ENCODE peak calls at places on chromosomes 13 and 19, in six cellular contexts. A is K562, T is GM12878, D is GM23338, J is HCT116, Z is HepG2. S is an unnamed sample.
A peak's percentile ranks its signal among the peaks of the same experiment; 100 is the strongest.

GRCh38 chr13:72181661-72182060 is 314.7 kb upstream of the DACH1 start:
- DNase-seq in Z (no peak), T (no peak), J (no peak), D (no peak), A (no peak), S (no peak)

GRCh38 chr13:84096221-84096620 is 213.9 kb upstream of the SLITRK1 start:
- DNase-seq in D (no peak), A (no peak), Z (no peak), J (no peak), T (no peak), S (no peak)

GRCh38 chr19:1967087-1967608 is 26.2 kb downstream of the CSNK1G2 start:
- DNase-seq in J (no peak), T (no peak), D (no peak), Z (no peak), A (no peak), S (no peak)

GRCh38 chr19:1417145-1417544 is 9.8 kb downstream of the DAZAP1 start:
- DNase-seq in A (no peak), T (no peak), Z (no peak), D (no peak), J (no peak), S (no peak)

GRCh38 chr19:45171211-45171623 is 6.8 kb downstream of the TRAPPC6A start:
- DNase-seq in J (no peak), A (peak; percentile 54), Z (no peak), T (no peak), D (no peak), S (no peak)

GRCh38 chr19:2327773-2328400 is 499 bp downstream of the LSM7 start:
- DNase-seq in T (peak; percentile 86), J (peak; percentile 61), A (peak; percentile 64), Z (peak; percentile 32), D (peak; percentile 82), S (peak; percentile 63)

GRCh38 chr13:106513025-106513424 is 22.4 kb downstream of the EFNB2 start:
- DNase-seq in A (no peak), D (no peak), T (no peak), J (no peak), Z (no peak), S (no peak)

GRCh38 chr19:41265376-41266153 is 1.4 kb downstream of the HNRNPUL1 start:
- DNase-seq in J (no peak), T (no peak), Z (peak; percentile 56), D (peak; percentile 11), A (peak; percentile 24), S (no peak)

GRCh38 chr19:5694167-5694951 is 4.3 kb downstream of the RPL36 start:
- DNase-seq in J (no peak), Z (no peak), D (no peak), A (no peak), T (no peak), S (no peak)

GRCh38 chr13:73325351-73326214 is 266.8 kb downstream of the KLF5 start:
- DNase-seq in T (no peak), D (no peak), J (no peak), Z (peak; percentile 34), A (no peak), S (no peak)

GRCh38 chr13:83499286-83499685 is 383.0 kb downstream of the SLITRK1 start:
- DNase-seq in Z (no peak), A (no peak), J (no peak), D (no peak), T (no peak), S (no peak)

GRCh38 chr19:49488046-49488862 is 846 bp downstream of the RPL13A start:
- DNase-seq in A (no peak), Z (no peak), T (no peak), D (no peak), J (no peak), S (no peak)

GRCh38 chr13:79281335-79281734 is 124.7 kb downstream of the RBM26 start:
- DNase-seq in T (no peak), J (no peak), A (no peak), Z (no peak), D (peak; percentile 95), S (no peak)

GRCh38 chr13:41453620-41454019 is 3.7 kb upstream of the RGCC start:
- DNase-seq in T (no peak), A (no peak), Z (no peak), J (no peak), D (no peak), S (no peak)

GRCh38 chr19:16876904-16877361 is 11.9 kb upstream of the F2RL3 start:
- DNase-seq in T (no peak), Z (no peak), J (no peak), D (no peak), A (no peak), S (no peak)

GRCh38 chr19:5157186-5157585 is 183.4 kb downstream of the PTPRS start:
- DNase-seq in Z (no peak), A (no peak), T (no peak), J (no peak), D (no peak), S (no peak)

GRCh38 chr19:42658148-42658547 is 63.4 kb upstream of the CEACAM8 start:
- DNase-seq in T (no peak), Z (no peak), A (no peak), D (no peak), J (no peak), S (no peak)

GRCh38 chr19:35045667-35046300 is 4.3 kb downstream of the HPN start:
- DNase-seq in D (peak; percentile 82), A (peak; percentile 76), J (no peak), Z (no peak), T (peak; percentile 16), S (no peak)

GRCh38 chr13:62653371-62653770 is 1237.7 kb upstream of the PCDH20 start:
- DNase-seq in A (no peak), T (no peak), Z (no peak), D (no peak), J (peak; percentile 7), S (no peak)

GRCh38 chr13:21675095-21676007 is 4.5 kb downstream of the FGF9 start:
- DNase-seq in D (peak; percentile 61), A (no peak), T (no peak), J (no peak), Z (no peak), S (no peak)

GRCh38 chr13:98664047-98664446 is 87.1 kb upstream of the STK24 start:
- DNase-seq in Z (no peak), J (peak; percentile 85), T (no peak), A (no peak), D (no peak), S (no peak)

GRCh38 chr19:38543807-38544568 is 73.8 kb downstream of the MAP4K1 start:
- DNase-seq in D (peak; percentile 72), A (peak; percentile 98), J (peak; percentile 87), Z (peak; percentile 79), T (peak; percentile 64), S (no peak)

GRCh38 chr19:57632987-57633831 is at the start of gene ZNF211:
- DNase-seq in A (peak; percentile 96), T (peak; percentile 82), J (peak; percentile 88), D (peak; percentile 98), Z (peak; percentile 92), S (peak; percentile 67)

GRCh38 chr13:44439615-44440014 is 66.0 kb downstream of the SERP2 start:
- DNase-seq in T (no peak), J (no peak), Z (no peak), A (no peak), D (no peak), S (no peak)

GRCh38 chr13:21538753-21539152 is 65.2 kb downstream of the MICU2 start:
- DNase-seq in D (no peak), A (no peak), Z (no peak), T (no peak), J (no peak), S (no peak)

GRCh38 chr13:99366075-99366987 is 59.1 kb upstream of the GPR183 start:
- DNase-seq in Z (no peak), T (peak; percentile 87), D (no peak), A (no peak), J (no peak), S (no peak)

DNA sequence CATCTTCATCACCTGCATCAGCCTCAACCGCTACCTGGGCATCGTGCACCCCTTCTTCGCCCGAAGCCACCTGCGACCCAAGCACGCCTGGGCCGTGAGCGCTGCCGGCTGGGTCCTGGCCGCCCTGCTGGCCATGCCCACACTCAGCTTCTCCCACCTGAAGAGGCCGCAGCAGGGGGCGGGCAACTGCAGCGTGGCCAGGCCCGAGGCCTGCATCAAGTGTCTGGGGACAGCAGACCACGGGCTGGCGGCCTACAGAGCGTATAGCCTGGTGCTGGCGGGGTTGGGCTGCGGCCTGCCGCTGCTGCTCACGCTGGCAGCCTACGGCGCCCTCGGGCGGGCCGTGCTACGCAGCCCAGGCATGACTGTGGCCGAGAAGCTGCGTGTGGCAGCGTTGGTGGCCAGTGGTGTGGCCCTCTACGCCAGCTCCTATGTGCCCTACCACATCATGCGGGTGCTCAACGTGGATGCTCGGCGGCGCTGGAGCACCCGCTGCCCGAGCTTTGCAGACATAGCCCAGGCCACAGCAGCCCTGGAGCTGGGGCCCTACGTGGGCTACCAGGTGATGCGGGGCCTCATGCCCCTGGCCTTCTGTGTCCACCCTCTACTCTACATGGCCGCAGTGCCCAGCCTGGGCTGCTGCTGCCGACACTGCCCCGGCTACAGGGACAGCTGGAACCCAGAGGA is 2.6 kb downstream of the P2RY11 start:
- DNase-seq in T (no peak), A (no peak), J (no peak), D (peak; percentile 46), Z (no peak), S (no peak)
- TF ChIP-seq POLR2AphosphoS5 in T (no peak), A (no peak), J (peak; percentile 14), D (no peak), Z (no peak), S (no peak)

GRCh38 chr19:7863971-7864718 is 10.0 kb downstream of the PRR36 start:
- DNase-seq in Z (no peak), A (no peak), T (no peak), D (no peak), J (no peak), S (no peak)
- TF ChIP-seq EZH2 in Z (no peak), A (no peak), T (no peak), D (no peak), J (no peak), S (no peak)

GRCh38 chr19:51749979-51750378 is 1.7 kb downstream of the FPR1 start:
- DNase-seq in T (no peak), J (no peak), Z (no peak), A (no peak), D (no peak), S (no peak)

GRCh38 chr19:51750381-51751124 is 1.1 kb downstream of the FPR1 start:
- DNase-seq in T (no peak), D (no peak), A (no peak), Z (no peak), J (no peak), S (no peak)

GRCh38 chr19:51754770-51755169 is 3.1 kb upstream of the FPR1 start:
- DNase-seq in A (no peak), Z (no peak), T (no peak), D (no peak), J (no peak), S (no peak)

GRCh38 chr19:51754106-51754505 is 2.4 kb upstream of the FPR1 start:
- DNase-seq in T (no peak), A (no peak), Z (no peak), D (no peak), J (no peak), S (no peak)

DNA sequence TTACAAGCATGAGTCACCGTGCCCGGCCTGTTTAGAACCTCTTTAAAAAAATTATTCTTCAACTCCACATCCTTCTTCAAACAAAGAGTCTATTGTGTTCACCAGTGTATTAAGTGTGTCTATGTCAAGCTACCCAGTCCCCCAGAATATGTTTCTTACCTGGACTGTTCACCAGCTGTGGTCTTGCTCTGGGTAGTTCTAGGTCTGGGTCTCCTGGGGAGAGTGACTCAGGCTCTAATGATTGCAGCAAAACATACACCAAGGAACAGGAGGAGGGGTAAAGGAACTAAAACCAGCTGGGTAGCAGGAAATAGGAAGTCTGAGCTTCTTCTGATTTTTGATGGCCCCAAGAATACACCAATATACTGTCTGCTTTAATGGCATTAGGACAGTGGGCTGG is at the start of gene FPR1:
- DNase-seq in Z (no peak), D (no peak), A (no peak), T (no peak), J (peak; percentile 55), S (no peak)
- TF ChIP-seq POLR2AphosphoS5 in Z (no peak), D (no peak), A (no peak), T (no peak), J (no peak), S (no peak)

GRCh38 chr13:24264976-24265375 is 44.4 kb upstream of the C1QTNF9 start:
- DNase-seq in J (no peak), T (no peak), A (no peak), Z (no peak), D (no peak), S (no peak)
- TF ChIP-seq EZH2 in J (no peak), T (no peak), A (no peak), Z (no peak), D (no peak), S (no peak)